ENCODE peak calls at places on chromosomes 13 and 19, in seven cellular contexts. One of them, this sample, is unnamed.

GRCh38 chr19:52963229-52963760 is 614 bp upstream of the ZNF816 start:
- DNase-seq in NCI-H446 treated with DMSO at 0.1 percent for 48 hours: no peak
- DNase-seq in heart left ventricle: peak; percentile 36
- DNase-seq in uterus: no peak
- DNase-seq in epithelial cell of esophagus: no peak
- DNase-seq in dorsolateral prefrontal cortex: no peak
- DNase-seq in GM03348: peak; percentile 20
- DNase-seq in this sample: peak; percentile 53

GRCh38 chr13:81602236-81602635 is 1261.3 kb upstream of the SPRY2 start:
- DNase-seq in NCI-H446 treated with DMSO at 0.1 percent for 48 hours: no peak
- DNase-seq in heart left ventricle: no peak
- DNase-seq in uterus: no peak
- DNase-seq in epithelial cell of esophagus: no peak
- DNase-seq in dorsolateral prefrontal cortex: no peak
- DNase-seq in GM03348: no peak
- DNase-seq in this sample: peak; percentile 55

GRCh38 chr13:49683489-49683888 is 7.8 kb downstream of the EBPL start:
- DNase-seq in NCI-H446 treated with DMSO at 0.1 percent for 48 hours: no peak
- DNase-seq in heart left ventricle: no peak
- DNase-seq in uterus: no peak
- DNase-seq in epithelial cell of esophagus: no peak
- DNase-seq in dorsolateral prefrontal cortex: no peak
- DNase-seq in GM03348: no peak
- DNase-seq in this sample: no peak

GRCh38 chr13:41649659-41650058 is 192.3 kb downstream of the RGCC start:
- DNase-seq in NCI-H446 treated with DMSO at 0.1 percent for 48 hours: no peak
- DNase-seq in heart left ventricle: no peak
- DNase-seq in uterus: no peak
- DNase-seq in epithelial cell of esophagus: peak; percentile 10
- DNase-seq in dorsolateral prefrontal cortex: no peak
- DNase-seq in GM03348: no peak
- DNase-seq in this sample: peak; percentile 47

GRCh38 chr13:46721054-46721453 is 75.9 kb downstream of the ESD start:
- DNase-seq in NCI-H446 treated with DMSO at 0.1 percent for 48 hours: peak; percentile 20
- DNase-seq in heart left ventricle: peak; percentile 45
- DNase-seq in uterus: peak; percentile 51
- DNase-seq in epithelial cell of esophagus: peak; percentile 47
- DNase-seq in dorsolateral prefrontal cortex: no peak
- DNase-seq in GM03348: peak; percentile 67
- DNase-seq in this sample: peak; percentile 84

GRCh38 chr13:91520952-91521351 is 122.5 kb downstream of the GPC5 start:
- DNase-seq in NCI-H446 treated with DMSO at 0.1 percent for 48 hours: no peak
- DNase-seq in heart left ventricle: no peak
- DNase-seq in uterus: no peak
- DNase-seq in epithelial cell of esophagus: no peak
- DNase-seq in dorsolateral prefrontal cortex: no peak
- DNase-seq in GM03348: no peak
- DNase-seq in this sample: no peak

GRCh38 chr13:46142692-46143238 is 37.9 kb upstream of the CPB2 start:
- DNase-seq in NCI-H446 treated with DMSO at 0.1 percent for 48 hours: no peak
- DNase-seq in heart left ventricle: no peak
- DNase-seq in uterus: no peak
- DNase-seq in epithelial cell of esophagus: no peak
- DNase-seq in dorsolateral prefrontal cortex: no peak
- DNase-seq in GM03348: no peak
- DNase-seq in this sample: no peak

GRCh38 chr13:27455331-27455855 is 5.0 kb upstream of the MTIF3 start:
- DNase-seq in NCI-H446 treated with DMSO at 0.1 percent for 48 hours: no peak
- DNase-seq in heart left ventricle: no peak
- DNase-seq in uterus: no peak
- DNase-seq in epithelial cell of esophagus: no peak
- DNase-seq in dorsolateral prefrontal cortex: no peak
- DNase-seq in GM03348: no peak
- DNase-seq in this sample: peak; percentile 15

GRCh38 chr19:3350014-3350663 is 16.2 kb upstream of the NFIC start:
- DNase-seq in NCI-H446 treated with DMSO at 0.1 percent for 48 hours: no peak
- DNase-seq in heart left ventricle: no peak
- DNase-seq in uterus: no peak
- DNase-seq in epithelial cell of esophagus: peak; percentile 70
- DNase-seq in dorsolateral prefrontal cortex: no peak
- DNase-seq in GM03348: no peak
- DNase-seq in this sample: no peak

GRCh38 chr13:108322206-108322824 is 52.8 kb downstream of the TNFSF13B start:
- DNase-seq in NCI-H446 treated with DMSO at 0.1 percent for 48 hours: no peak
- DNase-seq in heart left ventricle: no peak
- DNase-seq in uterus: no peak
- DNase-seq in epithelial cell of esophagus: peak; percentile 57
- DNase-seq in dorsolateral prefrontal cortex: no peak
- DNase-seq in GM03348: peak; percentile 64
- DNase-seq in this sample: peak; percentile 83

GRCh38 chr19:41913476-41914190 is 14.6 kb downstream of the ERFL start:
- DNase-seq in NCI-H446 treated with DMSO at 0.1 percent for 48 hours: no peak
- DNase-seq in heart left ventricle: no peak
- DNase-seq in uterus: no peak
- DNase-seq in epithelial cell of esophagus: no peak
- DNase-seq in dorsolateral prefrontal cortex: no peak
- DNase-seq in GM03348: no peak
- DNase-seq in this sample: no peak

GRCh38 chr19:37572203-37572602 is 22.4 kb downstream of the ZNF571 start:
- DNase-seq in NCI-H446 treated with DMSO at 0.1 percent for 48 hours: no peak
- DNase-seq in heart left ventricle: no peak
- DNase-seq in uterus: no peak
- DNase-seq in epithelial cell of esophagus: peak; percentile 76
- DNase-seq in dorsolateral prefrontal cortex: no peak
- DNase-seq in GM03348: no peak
- DNase-seq in this sample: no peak

GRCh38 chr19:46442808-46443450 is 14.2 kb upstream of the PNMA8C start:
- DNase-seq in NCI-H446 treated with DMSO at 0.1 percent for 48 hours: peak; percentile 41
- DNase-seq in heart left ventricle: no peak
- DNase-seq in uterus: peak; percentile 59
- DNase-seq in epithelial cell of esophagus: peak; percentile 70
- DNase-seq in dorsolateral prefrontal cortex: no peak
- DNase-seq in GM03348: peak; percentile 71
- DNase-seq in this sample: peak; percentile 84

GRCh38 chr19:13629687-13630357 is 123.5 kb upstream of the CACNA1A start:
- DNase-seq in NCI-H446 treated with DMSO at 0.1 percent for 48 hours: no peak
- DNase-seq in heart left ventricle: no peak
- DNase-seq in uterus: no peak
- DNase-seq in epithelial cell of esophagus: no peak
- DNase-seq in dorsolateral prefrontal cortex: no peak
- DNase-seq in GM03348: no peak
- DNase-seq in this sample: no peak

GRCh38 chr19:31670931-31671330 is 321.7 kb upstream of the TSHZ3 start:
- DNase-seq in NCI-H446 treated with DMSO at 0.1 percent for 48 hours: no peak
- DNase-seq in heart left ventricle: no peak
- DNase-seq in uterus: no peak
- DNase-seq in epithelial cell of esophagus: no peak
- DNase-seq in dorsolateral prefrontal cortex: no peak
- DNase-seq in GM03348: no peak
- DNase-seq in this sample: no peak